ENCODE peak calls at places on chromosomes 2 and 18, in seven cellular contexts. P is stomach, M is gastrocnemius medialis, W is esophagus muscularis mucosa, H is PC-9, F is IMR-90, K is upper lobe of right lung. Q is an unnamed sample. For H3K4me1, the result is how much of the 10 kb centered on the place peaks cover.

GRCh38 chr18:77146249-77147080 is 13.9 kb upstream of the MBP start:
- DNase-seq in P (no peak), K (no peak), W (no peak), H (no peak), F (no peak), M (no peak), Q (no peak)

GRCh38 chr2:8298783-8299182 is 383.1 kb upstream of the ID2 start:
- DNase-seq in F (no peak), K (no peak), H (no peak), W (no peak), P (no peak), M (peak), Q (no peak)

GRCh38 chr2:112881217-112882000 is 29.6 kb upstream of the IL37 start:
- DNase-seq in H (peak), P (no peak), M (peak), W (no peak), K (no peak), F (peak), Q (no peak)

GRCh38 chr2:218618102-218618860 is 10.6 kb downstream of the PLCD4 start:
- DNase-seq in H (no peak), M (peak), F (no peak), P (no peak), K (no peak), W (no peak), Q (no peak)

GRCh38 chr2:123502926-123503325 is 522.2 kb upstream of the CNTNAP5 start:
- DNase-seq in W (no peak), H (peak), M (no peak), K (no peak), P (no peak), F (no peak), Q (no peak)

GRCh38 chr18:44731866-44732555 is 51.3 kb downstream of the SETBP1 start:
- DNase-seq in P (no peak), M (no peak), W (no peak), K (no peak), H (peak), F (peak), Q (no peak)

GRCh38 chr2:235018838-235019237 is 67.0 kb downstream of the SH3BP4 start:
- DNase-seq in H (no peak), P (no peak), W (no peak), F (no peak), M (no peak), K (peak), Q (no peak)

GRCh38 chr2:83115606-83116005 is 1343.5 kb downstream of the SUCLG1 start:
- DNase-seq in K (no peak), H (no peak), M (no peak), F (no peak), W (no peak), P (no peak), Q (no peak)

GRCh38 chr18:75309564-75309963 is 99.0 kb downstream of the TSHZ1 start:
- DNase-seq in W (peak), H (no peak), F (no peak), M (no peak), K (no peak), P (no peak), Q (no peak)

GRCh38 chr2:236871500-236872001 is 214.1 kb upstream of the COPS8 start:
- DNase-seq in F (peak), H (peak), P (peak), K (no peak), M (peak), W (peak), Q (no peak)

GRCh38 chr2:44291281-44292248 is 16.3 kb downstream of the SLC3A1 start:
- DNase-seq in F (peak), M (peak), H (peak), K (peak), P (peak), W (no peak), Q (no peak)

GRCh38 chr2:237330539-237330938 is 83.4 kb downstream of the COL6A3 start:
- DNase-seq in P (no peak), H (no peak), F (no peak), M (no peak), K (no peak), W (no peak), Q (no peak)

GRCh38 chr2:8849322-8849721 is 11.9 kb upstream of the KIDINS220 start:
- DNase-seq in K (no peak), H (no peak), P (no peak), W (no peak), F (peak), M (no peak), Q (no peak)

GRCh38 chr2:86044045-86044444 is 61.6 kb downstream of the POLR1A start:
- DNase-seq in K (no peak), P (no peak), M (no peak), H (no peak), W (no peak), F (no peak), Q (no peak)

GRCh38 chr2:43823751-43824150 is 14.9 kb downstream of the ABCG5 start:
- DNase-seq in M (no peak), K (no peak), H (no peak), F (no peak), P (no peak), W (peak), Q (no peak)

GRCh38 chr2:239109041-239109915 is 261.4 kb downstream of the TWIST2 start:
- DNase-seq in P (peak), W (no peak), K (peak), H (peak), F (peak), M (peak), Q (no peak)

GRCh38 chr2:11388262-11389047 is 44.0 kb upstream of the ROCK2 start:
- DNase-seq in F (no peak), H (no peak), P (no peak), M (no peak), K (no peak), W (no peak), Q (no peak)

GRCh38 chr2:117693166-117693565 is 121.3 kb upstream of the DDX18 start:
- DNase-seq in M (no peak), K (no peak), H (no peak), P (no peak), F (no peak), W (no peak), Q (no peak)

GRCh38 chr2:2331905-2332280 is 818 bp upstream of the MYT1L start:
- DNase-seq in H (no peak), F (no peak), K (no peak), W (no peak), M (no peak), P (no peak), Q (no peak)

GRCh38 chr2:204353823-204354222 is 191.5 kb upstream of the PARD3B start:
- DNase-seq in P (no peak), F (peak), W (no peak), K (no peak), M (no peak), H (no peak), Q (no peak)

GRCh38 chr2:219155054-219155644 is 5.5 kb downstream of the NHEJ1 start:
- DNase-seq in K (no peak), P (peak), W (no peak), M (no peak), H (no peak), F (peak), Q (peak)

GRCh38 chr2:44250376-44250775 is 24.9 kb upstream of the SLC3A1 start:
- DNase-seq in P (no peak), H (no peak), K (no peak), W (no peak), F (no peak), M (no peak), Q (no peak)

GRCh38 chr2:51213826-51214225 is 181.9 kb upstream of the NRXN1 start:
- DNase-seq in W (no peak), M (no peak), P (no peak), K (no peak), H (no peak), F (peak), Q (no peak)

GRCh38 chr2:174633621-174633927 is 36.0 kb upstream of the WIPF1 start:
- DNase-seq in W (no peak), H (no peak), F (no peak), P (no peak), K (no peak), M (no peak), Q (no peak)

GRCh38 chr2:130759906-130760753 is 4.8 kb downstream of the AMER3 start:
- DNase-seq in K (no peak), F (no peak), M (no peak), W (peak), H (no peak), P (no peak), Q (no peak)

GRCh38 chr18:48751727-48752468 is 198.9 kb downstream of the SMAD7 start:
- DNase-seq in W (no peak), M (no peak), H (no peak), P (no peak), F (no peak), K (no peak), Q (no peak)

GRCh38 chr2:201887851-201888451 is 81.6 kb downstream of the CDK15 start:
- DNase-seq in M (no peak), W (no peak), K (no peak), H (no peak), F (peak), P (no peak), Q (no peak)

GRCh38 chr18:9475643-9476580 is 599 bp downstream of the RALBP1 start:
- DNase-seq in H (peak), W (no peak), F (peak), K (peak), M (no peak), P (no peak), Q (peak)

GRCh38 chr2:115635440-115635839 is 1193.0 kb downstream of the DPP10 start:
- DNase-seq in W (no peak), K (no peak), P (no peak), M (no peak), F (no peak), H (no peak), Q (no peak)

GRCh38 chr2:66771359-66771978 is 336.5 kb downstream of the MEIS1 start:
- DNase-seq in W (no peak), H (no peak), K (no peak), P (no peak), M (no peak), F (peak), Q (no peak)

GRCh38 chr2:58539973-58540372 is 298.8 kb upstream of the FANCL start:
- DNase-seq in M (no peak), P (no peak), W (no peak), F (no peak), H (no peak), K (no peak), Q (no peak)

GRCh38 chr2:118969025-118969733 is 27.2 kb downstream of the MARCO start:
- DNase-seq in P (no peak), F (no peak), W (peak), M (no peak), K (no peak), H (no peak), Q (no peak)

GRCh38 chr2:127429844-127430425 is 11.7 kb downstream of the PROC start:
- DNase-seq in F (no peak), M (no peak), K (no peak), P (peak), W (no peak), H (no peak), Q (no peak)

GRCh38 chr18:27780061-27780740 is 396.7 kb downstream of the CDH2 start:
- DNase-seq in M (no peak), W (no peak), K (no peak), H (no peak), F (no peak), P (no peak), Q (no peak)

GRCh38 chr18:27789406-27789805 is 387.5 kb downstream of the CDH2 start:
- DNase-seq in M (no peak), P (no peak), F (no peak), W (no peak), H (no peak), K (no peak), Q (no peak)

GRCh38 chr18:27787543-27787942 is 389.4 kb downstream of the CDH2 start:
- DNase-seq in F (no peak), H (no peak), W (no peak), M (no peak), K (no peak), P (no peak), Q (no peak)

DNA sequence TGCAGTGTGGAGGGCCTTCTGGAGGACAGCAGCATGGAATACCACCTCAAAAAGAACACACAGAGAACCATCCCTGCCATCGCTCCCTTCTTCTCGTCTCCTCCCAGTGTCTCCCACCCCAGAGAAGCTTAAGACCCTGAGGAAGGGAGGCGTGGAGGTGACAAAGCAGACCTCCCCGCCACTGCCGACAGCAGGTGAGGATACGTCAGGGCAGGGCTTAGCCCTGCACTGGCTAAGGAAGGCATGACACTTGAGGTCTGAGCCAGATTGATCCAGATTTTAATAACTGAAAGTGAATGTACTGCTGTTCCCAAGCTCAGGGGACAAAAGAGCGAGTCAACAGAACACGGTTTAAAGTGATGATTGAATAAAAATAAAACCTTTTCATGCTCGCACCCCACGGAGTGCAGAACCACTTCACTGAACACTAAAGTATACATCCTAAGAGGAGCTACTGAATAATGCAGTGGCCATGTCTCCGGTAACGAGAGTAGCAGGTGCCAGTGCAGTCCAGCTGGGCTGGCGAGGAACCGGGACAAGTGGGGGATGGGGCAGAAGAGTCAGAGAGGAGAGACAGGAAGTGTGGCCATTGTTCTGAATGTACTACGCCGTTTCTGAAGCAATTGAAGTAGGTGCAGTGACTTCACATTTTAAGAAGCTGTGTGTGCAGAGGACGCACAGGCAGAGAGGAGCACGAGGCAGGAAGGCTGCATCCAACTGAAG is 391.0 kb downstream of the CDH2 start:
- DNase-seq in M (no peak), P (no peak), H (no peak), F (no peak), W (no peak), K (peak), Q (no peak)
- H3K4me3 ChIP-seq in M (no peak), P (no peak), H (no peak), F (no peak), W (no peak), K (no peak), Q (no peak)

GRCh38 chr18:35695803-35696202 is 114.3 kb downstream of the GALNT1 start:
- DNase-seq in K (no peak), F (no peak), H (no peak), M (peak), W (no peak), P (peak), Q (no peak)
- H3K27ac ChIP-seq in K (no peak), F (no peak), H (no peak), M (peak), W (no peak), P (peak), Q (no peak)

GRCh38 chr2:210007895-210008294 is 5.5 kb downstream of the RPE start:
- DNase-seq in H (no peak), W (no peak), M (no peak), K (no peak), F (peak), P (no peak), Q (no peak)

GRCh38 chr2:210000464-210001324 is 1.7 kb upstream of the RPE start:
- DNase-seq in W (no peak), M (no peak), P (no peak), K (no peak), F (no peak), H (no peak), Q (no peak)

GRCh38 chr2:210004893-210005292 is 2.5 kb downstream of the RPE start:
- DNase-seq in P (no peak), F (no peak), K (no peak), H (no peak), W (no peak), M (no peak), Q (no peak)

GRCh38 chr2:210002158-210003157 is at the start of gene RPE:
- DNase-seq in H (peak), W (peak), M (peak), K (peak), F (peak), P (peak), Q (peak)

DNA sequence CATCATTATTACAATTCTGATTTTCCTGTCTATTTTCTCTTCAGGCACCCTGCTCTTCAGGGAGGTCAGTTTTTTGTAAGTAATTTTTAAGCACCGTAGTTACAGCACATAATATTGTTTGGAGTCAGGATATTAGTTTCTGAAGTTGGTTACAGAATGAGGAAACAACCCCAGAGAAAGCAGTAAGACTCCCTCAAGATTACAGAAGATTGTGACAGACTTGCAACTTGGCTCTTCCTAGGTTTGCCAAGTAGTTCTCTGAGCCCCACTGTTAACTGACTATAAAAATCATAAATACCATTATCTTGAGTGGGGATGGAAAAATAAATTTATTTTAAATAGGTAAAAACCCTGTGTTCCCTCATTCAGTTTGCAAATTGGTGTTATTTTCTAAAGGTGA is 956 bp downstream of the RPE start:
- DNase-seq in W (no peak), M (no peak), K (no peak), H (no peak), F (no peak), P (no peak), Q (no peak)
- H3K4me1 ChIP-seq in W (half or more), M (under half), K (under half), H (under half), F (under half), P (under half), Q (under half)

GRCh38 chr2:28119631-28120030 is 229.1 kb downstream of the BABAM2 start:
- DNase-seq in H (no peak), P (no peak), F (no peak), W (no peak), K (no peak), M (peak), Q (no peak)
- H3K4me3 ChIP-seq in H (no peak), P (no peak), F (no peak), W (no peak), K (no peak), M (no peak), Q (no peak)

GRCh38 chr2:47076126-47076506 is 79.0 kb downstream of the STPG4 start:
- DNase-seq in P (no peak), M (no peak), K (no peak), F (no peak), W (no peak), H (no peak), Q (no peak)

GRCh38 chr2:47073217-47073616 is 81.9 kb downstream of the STPG4 start:
- DNase-seq in H (no peak), K (no peak), W (no peak), F (no peak), M (no peak), P (no peak), Q (no peak)

GRCh38 chr2:47075361-47076125 is 79.6 kb downstream of the STPG4 start:
- DNase-seq in M (no peak), F (peak), W (no peak), K (no peak), P (no peak), H (no peak), Q (no peak)

GRCh38 chr2:47073641-47074040 is 81.5 kb downstream of the STPG4 start:
- DNase-seq in K (no peak), W (no peak), F (no peak), H (no peak), P (no peak), M (no peak), Q (no peak)

DNA sequence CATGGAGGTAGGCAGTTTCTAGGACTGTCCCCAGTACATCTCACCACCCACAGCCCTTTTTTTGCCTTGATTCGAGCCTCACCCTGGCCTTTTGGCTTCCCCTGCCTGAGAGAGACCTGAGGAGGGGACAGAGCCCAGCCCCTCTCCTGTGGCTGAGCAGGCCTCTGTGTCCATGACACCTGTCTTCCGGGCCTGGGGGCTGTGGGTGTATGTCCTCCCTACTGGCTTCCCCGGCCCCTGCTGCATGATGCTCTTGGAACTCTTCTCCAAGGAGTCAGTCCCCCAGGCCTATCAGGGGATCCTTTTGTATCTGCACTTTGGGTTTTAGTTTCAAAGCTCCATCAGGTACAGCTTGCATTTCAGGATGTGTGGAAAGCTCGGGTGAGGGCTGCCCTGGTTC is 80.4 kb downstream of the STPG4 start:
- DNase-seq in K (no peak), F (no peak), W (no peak), P (no peak), H (no peak), M (no peak), Q (no peak)
- H3K27ac ChIP-seq in K (peak), F (peak), W (peak), P (peak), H (peak), M (no peak), Q (no peak)

Q was measured in effector memory CD4-positive, alpha-beta T cell.